ENCODE peak calls at places on chromosomes 2 and 18, in six cellular contexts. One of them, this sample, is unnamed.

GRCh38 chr2:236665572-236666118 is 96.0 kb downstream of the ACKR3 start:
- DNase-seq in esophagus muscularis mucosa: peak; percentile 53
- DNase-seq in OCI-LY7: no peak
- DNase-seq in esophagus squamous epithelium: no peak
- DNase-seq in prostate gland: no peak
- DNase-seq in fibroblast of lung: peak; percentile 42
- DNase-seq in this sample: no peak

GRCh38 chr2:38279201-38279600 is 97.9 kb downstream of the ATL2 start:
- DNase-seq in esophagus muscularis mucosa: no peak
- DNase-seq in prostate gland: no peak
- DNase-seq in esophagus squamous epithelium: no peak
- DNase-seq in fibroblast of lung: no peak
- DNase-seq in OCI-LY7: no peak
- DNase-seq in this sample: no peak

GRCh38 chr2:3311601-3312000 is 66.0 kb downstream of the EIPR1 start:
- DNase-seq in OCI-LY7: no peak
- DNase-seq in esophagus squamous epithelium: no peak
- DNase-seq in esophagus muscularis mucosa: no peak
- DNase-seq in prostate gland: no peak
- DNase-seq in fibroblast of lung: no peak
- DNase-seq in this sample: no peak

GRCh38 chr18:32177530-32177929 is 12.3 kb upstream of the MEP1B start:
- DNase-seq in OCI-LY7: no peak
- DNase-seq in esophagus squamous epithelium: no peak
- DNase-seq in prostate gland: no peak
- DNase-seq in fibroblast of lung: no peak
- DNase-seq in esophagus muscularis mucosa: no peak
- DNase-seq in this sample: no peak

GRCh38 chr2:70412294-70413075 is 110.6 kb upstream of the FAM136A start:
- DNase-seq in prostate gland: no peak
- DNase-seq in esophagus muscularis mucosa: no peak
- DNase-seq in esophagus squamous epithelium: no peak
- DNase-seq in OCI-LY7: no peak
- DNase-seq in fibroblast of lung: peak; percentile 7
- DNase-seq in this sample: no peak

GRCh38 chr2:181239400-181239799 is 217.8 kb upstream of the ITGA4 start:
- DNase-seq in OCI-LY7: peak; percentile 55
- DNase-seq in prostate gland: no peak
- DNase-seq in fibroblast of lung: no peak
- DNase-seq in esophagus squamous epithelium: no peak
- DNase-seq in esophagus muscularis mucosa: no peak
- DNase-seq in this sample: no peak

GRCh38 chr2:233489666-233490065 is 76.9 kb downstream of the USP40 start:
- DNase-seq in prostate gland: no peak
- DNase-seq in fibroblast of lung: peak; percentile 79
- DNase-seq in esophagus squamous epithelium: no peak
- DNase-seq in esophagus muscularis mucosa: no peak
- DNase-seq in OCI-LY7: no peak
- DNase-seq in this sample: no peak

GRCh38 chr2:202494856-202495604 is 118.9 kb downstream of the BMPR2 start:
- DNase-seq in OCI-LY7: no peak
- DNase-seq in fibroblast of lung: no peak
- DNase-seq in esophagus muscularis mucosa: no peak
- DNase-seq in esophagus squamous epithelium: no peak
- DNase-seq in prostate gland: no peak
- DNase-seq in this sample: no peak

GRCh38 chr2:236221798-236222197 is 42.4 kb downstream of the ASB18 start:
- DNase-seq in fibroblast of lung: no peak
- DNase-seq in esophagus muscularis mucosa: peak; percentile 80
- DNase-seq in esophagus squamous epithelium: no peak
- DNase-seq in prostate gland: no peak
- DNase-seq in OCI-LY7: no peak
- DNase-seq in this sample: no peak

GRCh38 chr2:76825409-76825970 is 696.7 kb downstream of the LRRTM4 start:
- DNase-seq in esophagus muscularis mucosa: no peak
- DNase-seq in OCI-LY7: no peak
- DNase-seq in prostate gland: no peak
- DNase-seq in esophagus squamous epithelium: no peak
- DNase-seq in fibroblast of lung: no peak
- DNase-seq in this sample: no peak

GRCh38 chr2:26744953-26745352 is 19.1 kb upstream of the SLC35F6 start:
- DNase-seq in OCI-LY7: no peak
- DNase-seq in fibroblast of lung: no peak
- DNase-seq in esophagus muscularis mucosa: no peak
- DNase-seq in esophagus squamous epithelium: no peak
- DNase-seq in prostate gland: no peak
- DNase-seq in this sample: no peak

GRCh38 chr2:101357386-101357785 is 29.9 kb downstream of the CREG2 start:
- DNase-seq in prostate gland: no peak
- DNase-seq in esophagus muscularis mucosa: no peak
- DNase-seq in fibroblast of lung: no peak
- DNase-seq in esophagus squamous epithelium: no peak
- DNase-seq in OCI-LY7: no peak
- DNase-seq in this sample: no peak

GRCh38 chr2:120863173-120863545 is 127.5 kb downstream of the GLI2 start:
- DNase-seq in OCI-LY7: no peak
- DNase-seq in esophagus squamous epithelium: no peak
- DNase-seq in fibroblast of lung: no peak
- DNase-seq in esophagus muscularis mucosa: no peak
- DNase-seq in prostate gland: no peak
- DNase-seq in this sample: no peak

GRCh38 chr2:187553908-187554703 is at the start of gene TFPI:
- DNase-seq in fibroblast of lung: peak; percentile 72
- DNase-seq in esophagus squamous epithelium: no peak
- DNase-seq in esophagus muscularis mucosa: no peak
- DNase-seq in OCI-LY7: no peak
- DNase-seq in prostate gland: no peak
- DNase-seq in this sample: no peak

GRCh38 chr2:102251042-102251848 is 60.1 kb upstream of the IL1RL1 start:
- DNase-seq in fibroblast of lung: peak; percentile 31
- DNase-seq in prostate gland: no peak
- DNase-seq in esophagus squamous epithelium: no peak
- DNase-seq in OCI-LY7: no peak
- DNase-seq in esophagus muscularis mucosa: no peak
- DNase-seq in this sample: peak; percentile 53

GRCh38 chr2:70984576-70985282 is 6.3 kb downstream of the ANKRD53 start:
- DNase-seq in prostate gland: peak; percentile 29
- DNase-seq in fibroblast of lung: peak; percentile 28
- DNase-seq in esophagus squamous epithelium: no peak
- DNase-seq in esophagus muscularis mucosa: peak; percentile 88
- DNase-seq in OCI-LY7: peak; percentile 59
- DNase-seq in this sample: peak; percentile 73

GRCh38 chr2:103788875-103789715 is 1027.3 kb downstream of the TMEM182 start:
- DNase-seq in prostate gland: no peak
- DNase-seq in esophagus squamous epithelium: no peak
- DNase-seq in OCI-LY7: no peak
- DNase-seq in fibroblast of lung: peak; percentile 68
- DNase-seq in esophagus muscularis mucosa: no peak
- DNase-seq in this sample: no peak

GRCh38 chr2:234249873-234250272 is 199.4 kb downstream of the SPP2 start:
- DNase-seq in prostate gland: peak; percentile 56
- DNase-seq in esophagus squamous epithelium: no peak
- DNase-seq in fibroblast of lung: peak; percentile 93
- DNase-seq in esophagus muscularis mucosa: no peak
- DNase-seq in OCI-LY7: no peak
- DNase-seq in this sample: no peak

GRCh38 chr2:44462934-44463849 is 101.4 kb downstream of the CAMKMT start:
- DNase-seq in esophagus squamous epithelium: no peak
- DNase-seq in prostate gland: no peak
- DNase-seq in fibroblast of lung: peak; percentile 5
- DNase-seq in OCI-LY7: no peak
- DNase-seq in esophagus muscularis mucosa: no peak
- DNase-seq in this sample: no peak

GRCh38 chr18:79987566-79987965 is 797 bp downstream of the TXNL4A start:
- DNase-seq in fibroblast of lung: peak; percentile 20
- DNase-seq in esophagus squamous epithelium: no peak
- DNase-seq in OCI-LY7: no peak
- DNase-seq in prostate gland: no peak
- DNase-seq in esophagus muscularis mucosa: no peak
- DNase-seq in this sample: no peak

GRCh38 chr18:79986726-79987125 is 1.6 kb downstream of the TXNL4A start:
- DNase-seq in esophagus muscularis mucosa: no peak
- DNase-seq in esophagus squamous epithelium: no peak
- DNase-seq in OCI-LY7: no peak
- DNase-seq in fibroblast of lung: no peak
- DNase-seq in prostate gland: no peak
- DNase-seq in this sample: no peak

GRCh38 chr18:79988925-79989361 is 580 bp upstream of the TXNL4A start:
- DNase-seq in fibroblast of lung: peak; percentile 58
- DNase-seq in prostate gland: peak; percentile 31
- DNase-seq in esophagus squamous epithelium: no peak
- DNase-seq in OCI-LY7: no peak
- DNase-seq in esophagus muscularis mucosa: no peak
- DNase-seq in this sample: no peak

GRCh38 chr18:79985172-79985571 is 3.2 kb downstream of the TXNL4A start:
- DNase-seq in esophagus muscularis mucosa: no peak
- DNase-seq in fibroblast of lung: no peak
- DNase-seq in prostate gland: no peak
- DNase-seq in OCI-LY7: no peak
- DNase-seq in esophagus squamous epithelium: no peak
- DNase-seq in this sample: no peak

GRCh38 chr18:79988079-79988924 is at the start of gene TXNL4A:
- DNase-seq in esophagus squamous epithelium: peak; percentile 21
- DNase-seq in esophagus muscularis mucosa: no peak
- DNase-seq in fibroblast of lung: peak; percentile 88
- DNase-seq in prostate gland: peak; percentile 75
- DNase-seq in OCI-LY7: peak; percentile 86
- DNase-seq in this sample: peak; percentile 77
- TF ChIP-seq CTCF in esophagus squamous epithelium: peak; percentile 34
- TF ChIP-seq CTCF in esophagus muscularis mucosa: peak; percentile 25
- TF ChIP-seq CTCF in fibroblast of lung: peak; percentile 18
- TF ChIP-seq CTCF in prostate gland: no peak
- TF ChIP-seq CTCF in OCI-LY7: peak; percentile 59
- TF ChIP-seq CTCF in this sample: peak; percentile 57

GRCh38 chr2:34107811-34108210 is 508.7 kb upstream of the FAM98A start:
- DNase-seq in esophagus squamous epithelium: no peak
- DNase-seq in OCI-LY7: no peak
- DNase-seq in fibroblast of lung: peak; percentile 2
- DNase-seq in prostate gland: no peak
- DNase-seq in esophagus muscularis mucosa: no peak
- DNase-seq in this sample: no peak

GRCh38 chr2:34104601-34105000 is 505.5 kb upstream of the FAM98A start:
- DNase-seq in esophagus muscularis mucosa: no peak
- DNase-seq in prostate gland: no peak
- DNase-seq in fibroblast of lung: peak; percentile 36
- DNase-seq in esophagus squamous epithelium: no peak
- DNase-seq in OCI-LY7: no peak
- DNase-seq in this sample: no peak

GRCh38 chr2:34103437-34103836 is 504.3 kb upstream of the FAM98A start:
- DNase-seq in esophagus squamous epithelium: no peak
- DNase-seq in esophagus muscularis mucosa: no peak
- DNase-seq in OCI-LY7: no peak
- DNase-seq in prostate gland: no peak
- DNase-seq in fibroblast of lung: no peak
- DNase-seq in this sample: no peak

GRCh38 chr2:34102359-34102758 is 503.3 kb upstream of the FAM98A start:
- DNase-seq in OCI-LY7: no peak
- DNase-seq in esophagus squamous epithelium: no peak
- DNase-seq in fibroblast of lung: peak; percentile 65
- DNase-seq in prostate gland: no peak
- DNase-seq in esophagus muscularis mucosa: no peak
- DNase-seq in this sample: no peak

DNA sequence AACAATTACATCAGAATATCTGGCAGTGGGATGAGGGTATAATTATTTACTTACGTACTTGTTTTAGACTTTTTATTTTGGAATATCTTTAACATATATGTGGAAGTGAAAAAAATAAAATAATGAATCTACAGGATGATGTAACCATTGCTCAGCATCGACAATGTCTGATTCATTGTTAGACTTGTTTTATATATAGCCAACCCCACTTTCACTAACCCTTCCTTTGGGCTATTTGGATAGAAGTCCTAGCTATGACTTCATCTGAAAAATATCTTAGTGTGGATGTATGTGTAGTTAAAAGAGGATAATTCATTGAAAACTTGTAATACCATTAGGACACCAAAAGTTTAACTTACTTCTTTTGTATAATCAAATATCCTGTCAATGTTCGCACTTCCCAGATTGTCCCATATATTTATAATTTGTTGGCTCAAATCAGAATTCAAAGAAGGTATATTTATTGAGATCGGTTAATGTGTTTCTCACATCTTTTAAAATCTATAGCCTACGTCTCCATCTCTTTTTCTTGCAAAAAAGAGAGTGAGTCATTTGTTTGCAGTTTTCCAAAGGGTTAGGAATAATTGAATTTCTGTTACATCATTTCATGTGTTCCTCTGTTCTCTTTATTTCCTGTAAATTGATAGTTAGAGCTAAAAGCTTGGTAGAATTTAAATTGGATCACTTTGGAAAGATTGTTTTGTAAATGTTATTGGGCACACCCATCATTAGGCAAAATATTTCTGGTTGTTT is 506.1 kb upstream of the FAM98A start:
- DNase-seq in esophagus squamous epithelium: no peak
- DNase-seq in OCI-LY7: no peak
- DNase-seq in esophagus muscularis mucosa: no peak
- DNase-seq in fibroblast of lung: peak; percentile 89
- DNase-seq in prostate gland: no peak
- DNase-seq in this sample: no peak
- H3K27ac ChIP-seq in esophagus squamous epithelium: no peak overlapping the region
- H3K27ac ChIP-seq in OCI-LY7: no peak overlapping the region
- H3K27ac ChIP-seq in esophagus muscularis mucosa: no peak overlapping the region
- H3K27ac ChIP-seq in fibroblast of lung: no peak overlapping the region
- H3K27ac ChIP-seq in prostate gland: no peak overlapping the region
- H3K27ac ChIP-seq in this sample: no peak overlapping the region

DNA sequence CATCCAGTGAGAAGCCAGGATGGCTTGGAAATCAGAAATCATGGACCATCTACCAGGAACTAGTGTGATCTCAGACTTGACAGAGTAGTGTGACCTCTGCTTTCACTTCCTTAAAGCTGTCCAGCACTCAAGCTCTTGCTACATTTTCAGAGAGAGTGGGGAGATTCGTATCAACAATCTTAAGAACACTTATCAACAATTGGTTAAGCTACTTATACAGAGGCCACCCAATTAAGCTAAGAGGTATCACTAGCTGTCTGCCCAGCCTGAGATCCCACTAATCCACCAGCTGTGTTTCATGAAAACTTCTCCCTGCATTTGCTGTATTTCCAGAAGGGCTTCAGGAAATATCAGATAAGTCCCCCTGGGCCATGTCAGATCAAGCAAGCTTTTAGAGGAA is 4.2 kb downstream of the RPRM start:
- DNase-seq in esophagus muscularis mucosa: no peak
- DNase-seq in OCI-LY7: no peak
- DNase-seq in prostate gland: no peak
- DNase-seq in fibroblast of lung: no peak
- DNase-seq in esophagus squamous epithelium: no peak
- DNase-seq in this sample: no peak
- H3K9me3 ChIP-seq in esophagus muscularis mucosa: no peaks in the 10 kb centered on the region
- H3K9me3 ChIP-seq in OCI-LY7: no peaks in the 10 kb centered on the region
- H3K9me3 ChIP-seq in prostate gland: no peaks in the 10 kb centered on the region
- H3K9me3 ChIP-seq in fibroblast of lung: no peaks in the 10 kb centered on the region
- H3K9me3 ChIP-seq in esophagus squamous epithelium: no peaks in the 10 kb centered on the region
- H3K9me3 ChIP-seq in this sample: no peaks in the 10 kb centered on the region

DNA sequence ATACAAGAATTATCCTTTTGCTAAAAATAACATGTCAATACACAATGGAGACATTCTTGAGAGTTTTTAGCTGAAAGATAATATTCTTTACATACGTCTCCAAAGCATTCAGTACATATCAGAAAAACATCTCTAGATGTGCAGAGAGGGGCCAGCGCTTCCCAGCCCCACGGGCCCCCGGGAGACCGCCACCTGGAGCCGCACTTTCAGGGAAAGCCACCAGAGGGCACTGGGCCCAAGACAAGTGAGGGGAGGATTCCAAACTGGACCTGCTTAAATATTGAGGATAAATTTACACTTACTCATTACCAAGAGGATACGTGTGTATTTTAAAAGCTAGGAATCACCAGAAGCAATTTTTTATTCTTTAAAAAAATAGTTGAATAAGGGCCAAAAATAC is 499.5 kb downstream of the GALR1 start:
- DNase-seq in esophagus muscularis mucosa: no peak
- DNase-seq in esophagus squamous epithelium: no peak
- DNase-seq in OCI-LY7: no peak
- DNase-seq in prostate gland: no peak
- DNase-seq in fibroblast of lung: no peak
- DNase-seq in this sample: no peak
- TF ChIP-seq CTCF in esophagus muscularis mucosa: peak; percentile 39
- TF ChIP-seq CTCF in esophagus squamous epithelium: no peak
- TF ChIP-seq CTCF in OCI-LY7: peak; percentile 66
- TF ChIP-seq CTCF in prostate gland: no peak
- TF ChIP-seq CTCF in fibroblast of lung: no peak
- TF ChIP-seq CTCF in this sample: no peak

This sample was measured in CD4-positive, alpha-beta T cell.